ENCODE peak calls at places on chromosomes 1 and 21, in ten cellular contexts. H is GM12878, Z is GM12892, F is K562, M is spleen, P is transverse colon, I is sigmoid colon, W is stomach, D is endothelial cell of umbilical vein, C is esophagus muscularis mucosa. T is an unnamed sample.

GRCh38 chr1:110686188-110686587 is 11.4 kb upstream of the KCNA3 start:
- DNase-seq in M (no peak), C (no peak), D (no peak), I (no peak), W (no peak), F (peak), H (no peak), P (peak), Z (no peak), T (no peak)

GRCh38 chr1:26541816-26542711 is 12.5 kb downstream of the RPS6KA1 start:
- DNase-seq in D (peak), P (peak), M (peak), C (peak), W (peak), H (peak), Z (peak), I (peak), F (peak), T (peak)

GRCh38 chr21:38773108-38774061 is 32.3 kb upstream of the ETS2 start:
- DNase-seq in C (no peak), P (no peak), H (no peak), F (no peak), D (peak), M (no peak), Z (no peak), W (no peak), I (no peak), T (no peak)

GRCh38 chr1:85334962-85335361 is 58.5 kb upstream of the BCL10 start:
- DNase-seq in C (no peak), I (no peak), M (no peak), D (no peak), W (no peak), H (no peak), P (no peak), F (no peak), Z (no peak), T (no peak)

GRCh38 chr21:28215214-28215954 is 777.3 kb downstream of the LTN1 start:
- DNase-seq in F (no peak), C (no peak), H (no peak), P (no peak), W (no peak), I (no peak), D (no peak), Z (no peak), M (no peak), T (no peak)

GRCh38 chr21:36209626-36210171 is 53.1 kb downstream of the DOP1B start:
- DNase-seq in Z (peak), W (peak), M (no peak), P (peak), I (no peak), F (peak), C (no peak), H (no peak), D (peak), T (no peak)

GRCh38 chr1:41419584-41420295 is 58.5 kb downstream of the FOXO6 start:
- DNase-seq in P (no peak), W (no peak), D (no peak), H (no peak), M (peak), C (no peak), F (no peak), Z (no peak), I (no peak), T (no peak)

GRCh38 chr1:239255628-239256160 is 130.7 kb upstream of the CHRM3 start:
- DNase-seq in D (no peak), C (no peak), P (no peak), W (no peak), F (no peak), I (no peak), H (no peak), M (no peak), Z (no peak), T (no peak)

GRCh38 chr1:156897078-156897825 is 3.7 kb downstream of the PEAR1 start:
- DNase-seq in F (no peak), P (no peak), D (peak), I (no peak), W (no peak), M (no peak), C (no peak), Z (no peak), H (no peak), T (no peak)

GRCh38 chr1:98119793-98120192 is 199.0 kb upstream of the DPYD start:
- DNase-seq in I (no peak), D (no peak), P (no peak), C (no peak), W (peak), F (no peak), H (no peak), Z (no peak), M (no peak), T (no peak)

GRCh38 chr1:199859525-199859924 is 168.0 kb upstream of the NR5A2 start:
- DNase-seq in F (no peak), C (no peak), W (no peak), M (no peak), D (peak), I (no peak), Z (no peak), P (no peak), H (no peak), T (no peak)

GRCh38 chr1:7771673-7772299 is 690 bp downstream of the VAMP3 start:
- DNase-seq in Z (no peak), D (peak), W (no peak), P (no peak), M (no peak), H (no peak), C (no peak), F (peak), I (no peak), T (no peak)

GRCh38 chr1:160541622-160542302 is 18.7 kb upstream of the SLAMF6 start:
- DNase-seq in P (no peak), W (no peak), C (no peak), Z (no peak), F (peak), D (no peak), M (no peak), I (no peak), H (no peak), T (no peak)

GRCh38 chr1:160537714-160538665 is 14.9 kb upstream of the SLAMF6 start:
- DNase-seq in W (no peak), H (no peak), I (no peak), P (no peak), C (no peak), D (no peak), M (no peak), Z (no peak), F (no peak), T (no peak)

GRCh38 chr1:160540859-160541233 is 17.8 kb upstream of the SLAMF6 start:
- DNase-seq in P (no peak), D (no peak), I (no peak), M (no peak), C (no peak), Z (no peak), W (no peak), F (no peak), H (no peak), T (no peak)

GRCh38 chr1:160538985-160539651 is 16.1 kb upstream of the SLAMF6 start:
- DNase-seq in D (no peak), W (peak), F (peak), Z (no peak), H (no peak), P (peak), C (no peak), I (no peak), M (no peak), T (no peak)

GRCh38 chr1:160539896-160540858 is 17.1 kb upstream of the SLAMF6 start:
- DNase-seq in Z (peak), H (peak), W (peak), M (peak), I (no peak), C (no peak), F (peak), P (peak), D (peak), T (no peak)
- TF ChIP-seq POLR2AphosphoS5 in Z (peak), H (peak), W (no peak), M (no peak), I (no peak), C (no peak), F (peak), P (peak), D (no peak), T (peak)

GRCh38 chr21:41507521-41508414 is at the start of gene TMPRSS2:
- DNase-seq in C (no peak), F (no peak), Z (no peak), D (no peak), I (no peak), W (peak), P (peak), H (no peak), M (no peak), T (no peak)

GRCh38 chr21:41506526-41507520 is 1.1 kb downstream of the TMPRSS2 start:
- DNase-seq in P (peak), W (peak), M (no peak), I (no peak), Z (no peak), H (no peak), D (no peak), F (no peak), C (no peak), T (no peak)

GRCh38 chr21:41509733-41510132 is 1.8 kb upstream of the TMPRSS2 start:
- DNase-seq in H (no peak), M (no peak), I (no peak), P (no peak), W (no peak), F (no peak), D (no peak), Z (no peak), C (no peak), T (no peak)

GRCh38 chr21:41509206-41509496 is 1.2 kb upstream of the TMPRSS2 start:
- DNase-seq in D (no peak), C (no peak), Z (no peak), W (no peak), I (no peak), P (no peak), H (no peak), F (no peak), M (no peak), T (no peak)

DNA sequence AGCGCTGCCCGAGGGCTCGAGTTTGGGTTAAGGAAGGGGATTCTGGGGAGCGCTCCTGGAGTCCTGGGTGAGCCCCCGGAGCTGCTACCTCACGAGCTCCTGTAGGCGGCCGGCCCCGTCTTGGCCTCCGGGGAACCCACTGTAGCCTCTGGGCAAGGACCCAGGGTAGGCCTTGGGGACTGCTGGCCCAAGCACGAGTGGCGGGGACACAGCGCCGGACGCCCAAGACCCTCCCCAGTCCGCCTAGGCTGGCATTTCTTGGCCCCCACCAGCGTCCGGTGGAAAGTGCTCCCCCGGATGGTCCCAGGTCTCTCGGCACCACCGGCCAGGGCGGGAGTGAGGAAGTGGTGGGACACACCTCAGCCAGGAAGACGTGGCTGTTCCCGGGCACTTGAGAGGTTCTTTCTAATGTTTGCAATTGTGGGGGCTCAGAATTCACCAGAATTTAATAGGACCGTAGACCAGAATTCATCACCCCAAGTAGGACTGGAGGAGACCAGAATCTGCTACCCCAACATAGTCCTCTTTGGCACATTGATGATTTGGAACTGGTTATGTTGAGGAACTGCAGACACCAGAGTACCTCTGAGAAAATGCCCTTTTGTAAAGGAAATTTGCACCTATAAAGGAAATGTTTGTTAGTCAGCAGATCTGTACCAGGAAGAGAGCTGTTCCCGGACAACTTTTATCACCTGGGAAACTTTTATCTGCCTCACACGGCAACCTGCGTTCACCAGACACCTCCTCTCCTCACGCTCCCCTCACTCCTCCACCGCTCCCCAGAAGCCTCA is 652 bp upstream of the TMPRSS2 start:
- DNase-seq in D (no peak), I (no peak), P (no peak), Z (no peak), F (no peak), C (no peak), H (no peak), W (no peak), M (no peak), T (no peak)
- TF ChIP-seq POLR2A in D (no peak), I (no peak), P (peak), Z (no peak), F (no peak), C (no peak), H (no peak), W (no peak), M (no peak), T (no peak)

GRCh38 chr1:24911651-24912144 is 18.4 kb downstream of the RUNX3 start:
- DNase-seq in I (no peak), W (no peak), P (no peak), H (no peak), M (no peak), F (no peak), C (no peak), Z (no peak), D (no peak), T (no peak)

GRCh38 chr1:24913616-24914225 is 16.4 kb downstream of the RUNX3 start:
- DNase-seq in C (no peak), Z (no peak), H (no peak), M (no peak), D (no peak), F (no peak), P (no peak), W (no peak), I (no peak), T (no peak)

GRCh38 chr1:24912359-24913273 is 17.5 kb downstream of the RUNX3 start:
- DNase-seq in M (no peak), Z (no peak), D (no peak), P (no peak), H (no peak), I (no peak), W (no peak), C (no peak), F (no peak), T (no peak)

GRCh38 chr1:24914226-24915069 is 15.6 kb downstream of the RUNX3 start:
- DNase-seq in P (peak), D (no peak), C (no peak), Z (no peak), F (no peak), M (no peak), I (no peak), H (no peak), W (no peak), T (no peak)

GRCh38 chr1:24913274-24913604 is 16.8 kb downstream of the RUNX3 start:
- DNase-seq in W (no peak), I (no peak), F (no peak), D (no peak), C (no peak), H (no peak), M (no peak), Z (no peak), P (no peak), T (no peak)
- TF ChIP-seq POLR2AphosphoS5 in W (no peak), I (no peak), F (no peak), D (no peak), C (no peak), H (no peak), M (no peak), Z (peak), P (no peak), T (no peak)

DNA sequence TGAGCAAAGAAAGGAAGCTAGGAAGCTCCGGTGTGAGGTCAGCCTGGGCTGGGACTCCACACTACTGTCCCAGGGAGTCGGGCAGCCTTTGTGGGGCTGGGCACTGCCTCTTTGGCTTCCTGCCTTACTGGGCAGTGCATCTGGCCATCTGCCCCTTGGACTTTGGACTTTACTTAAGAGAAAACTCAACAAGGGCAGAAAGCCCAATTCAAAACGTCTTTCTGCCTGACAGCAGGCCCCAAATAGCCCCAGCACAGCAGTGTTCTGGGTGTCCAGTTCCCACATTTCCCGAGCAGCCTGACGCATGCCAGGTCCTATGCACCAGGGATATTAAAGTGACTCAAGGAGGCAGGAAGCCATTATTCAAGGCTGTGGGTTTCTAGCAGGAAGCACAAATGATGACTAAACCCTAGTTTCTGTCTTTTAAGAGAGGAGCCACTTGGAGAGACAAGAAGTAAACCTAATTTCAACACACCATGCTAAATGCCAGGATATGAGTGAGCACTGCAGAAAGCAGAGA is 37.9 kb upstream of the EDEM3 start:
- DNase-seq in W (peak), Z (no peak), D (peak), I (peak), H (no peak), F (no peak), C (peak), M (no peak), P (peak), T (no peak)
- TF ChIP-seq POLR2A in W (no peak), Z (no peak), D (no peak), I (no peak), H (no peak), F (no peak), C (no peak), M (no peak), P (peak), T (no peak)

DNA sequence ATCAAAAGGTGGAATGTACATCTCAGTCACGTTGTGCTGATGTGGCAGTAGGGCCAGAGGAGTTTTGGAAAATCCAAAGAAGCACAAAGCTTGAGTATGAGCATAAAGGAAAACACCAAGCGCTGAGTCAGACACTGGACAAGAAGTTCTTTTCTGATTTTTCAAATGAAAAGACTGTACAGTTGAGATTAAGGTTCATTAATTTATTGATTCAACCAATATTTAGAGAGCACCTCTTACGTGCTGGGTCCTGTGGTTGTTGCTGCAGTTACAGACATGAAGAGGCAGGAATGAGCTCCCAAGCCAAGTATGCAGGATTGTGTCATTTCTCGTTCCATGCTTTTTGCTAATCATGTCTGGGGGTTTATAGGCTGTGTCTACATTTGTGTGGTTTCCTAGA is 28.9 kb upstream of the APP start:
- DNase-seq in F (no peak), Z (no peak), D (no peak), M (no peak), C (no peak), P (no peak), H (no peak), I (no peak), W (no peak), T (no peak)
- TF ChIP-seq POLR2AphosphoS5 in F (no peak), Z (no peak), D (no peak), M (no peak), C (no peak), P (no peak), H (no peak), I (no peak), W (no peak), T (no peak)

DNA sequence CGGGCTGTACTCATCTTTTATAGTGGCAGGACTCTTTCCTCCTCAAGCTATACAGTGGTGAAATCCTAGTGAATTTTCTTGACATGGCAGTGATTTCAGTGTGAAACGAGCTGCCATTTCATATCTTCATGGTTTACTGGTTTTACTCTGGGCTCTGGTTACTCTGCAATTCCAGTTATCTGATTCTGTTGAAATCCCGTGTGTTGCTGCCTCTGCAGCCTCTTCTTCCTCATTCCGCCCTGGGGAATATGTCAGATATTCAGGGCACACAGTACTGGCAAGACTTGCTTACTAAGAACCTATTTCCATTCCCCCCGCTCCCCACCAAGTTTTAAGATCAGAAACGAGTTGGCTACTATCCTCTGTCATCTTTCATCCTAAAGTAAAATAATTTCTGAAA is 7.9 kb upstream of the OR2B11 start:
- DNase-seq in I (no peak), H (no peak), F (no peak), Z (no peak), C (peak), D (no peak), W (no peak), P (no peak), M (no peak), T (no peak)
- TF ChIP-seq POLR2A in I (no peak), H (no peak), F (no peak), Z (no peak), C (no peak), D (no peak), W (no peak), P (no peak), M (no peak), T (no peak)

GRCh38 chr1:221923921-221924598 is 182.2 kb upstream of the DUSP10 start:
- DNase-seq in I (no peak), D (no peak), H (no peak), M (no peak), C (peak), W (no peak), Z (no peak), F (no peak), P (no peak), T (no peak)
- TF ChIP-seq POLR2AphosphoS5 in I (no peak), D (no peak), H (no peak), M (no peak), C (no peak), W (no peak), Z (no peak), F (no peak), P (no peak), T (no peak)

DNA sequence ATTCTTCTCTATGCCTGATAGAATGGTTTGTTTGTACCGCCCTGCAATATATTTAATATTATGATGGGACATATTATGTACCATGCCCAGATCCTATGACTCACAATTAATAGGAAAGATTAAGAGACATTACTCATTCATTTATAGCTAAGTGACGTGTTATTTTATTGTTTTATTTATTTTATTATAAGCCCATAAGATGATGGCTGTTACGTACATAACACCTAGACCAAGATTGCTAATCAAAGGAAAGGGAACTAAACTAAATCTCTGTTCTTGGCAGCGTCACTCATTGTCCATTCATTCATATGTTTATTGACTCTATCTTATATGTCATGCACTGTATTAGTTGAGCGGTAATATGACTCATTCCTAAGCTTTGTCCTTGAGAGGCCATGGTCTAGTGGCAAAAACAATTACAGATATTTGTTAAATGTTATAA is 16.7 kb upstream of the CD55 start:
- DNase-seq in I (no peak), P (no peak), Z (no peak), D (peak), C (no peak), F (no peak), W (no peak), H (no peak), M (no peak), T (no peak)
- TF ChIP-seq POLR2A in I (no peak), P (no peak), Z (no peak), D (no peak), C (no peak), F (no peak), W (no peak), H (no peak), M (no peak), T (no peak)